ENCODE peak calls at places on chromosomes 1 and 21, in four cellular contexts. O is PC-3, P is AML-193, C is HTR-8/SVneo. K is an unnamed sample.

GRCh38 chr1:112808861-112809684 is 93.9 kb upstream of the PPM1J start:
- DNase-seq in O (peak; percentile 86), P (peak; percentile 36), C (peak; percentile 72), K (peak; percentile 86)

GRCh38 chr1:108568589-108568988 is 8.7 kb downstream of the EEIG2 start:
- DNase-seq in P (no peak), O (no peak), C (no peak), K (no peak)

GRCh38 chr1:209577346-209577745 is 6.2 kb upstream of the CAMK1G start:
- DNase-seq in O (peak; percentile 50), C (no peak), P (no peak), K (no peak)

GRCh38 chr21:44484498-44485253 is 29.4 kb downstream of the LRRC3 start:
- DNase-seq in C (no peak), P (no peak), O (no peak), K (no peak)

GRCh38 chr1:9240914-9241820 is 6.6 kb downstream of the H6PD start:
- DNase-seq in C (no peak), O (no peak), P (no peak), K (no peak)

GRCh38 chr1:45994423-45994822 is 138.0 kb downstream of the PIK3R3 start:
- DNase-seq in C (no peak), P (no peak), O (no peak), K (no peak)

GRCh38 chr21:45264919-45265515 is 22.7 kb downstream of the POFUT2 start:
- DNase-seq in O (no peak), C (no peak), P (no peak), K (peak; percentile 3)

GRCh38 chr1:228838717-228839500 is 103.6 kb downstream of the RHOU start:
- DNase-seq in P (no peak), O (peak; percentile 20), C (no peak), K (no peak)

GRCh38 chr1:229879746-229880145 is 187.3 kb upstream of the GALNT2 start:
- DNase-seq in O (no peak), C (no peak), P (no peak), K (no peak)

GRCh38 chr1:223143760-223144248 is 756 bp upstream of the TLR5 start:
- DNase-seq in P (no peak), O (no peak), C (no peak), K (peak; percentile 74)

GRCh38 chr1:1510912-1511532 is 940 bp upstream of the ATAD3A start:
- DNase-seq in O (peak; percentile 58), P (peak; percentile 4), C (no peak), K (peak; percentile 80)

GRCh38 chr1:218298398-218298797 is 13.3 kb downstream of the RRP15 start:
- DNase-seq in P (no peak), O (no peak), C (no peak), K (no peak)